ENCODE peak calls at places on chromosomes 16 and 17, in six cellular contexts. One of them, this sample, is unnamed.

GRCh38 chr17:74472890-74473289 is 6.5 kb downstream of the CD300A start:
- DNase-seq in fibroblast of the conjunctiva: no peak
- DNase-seq in activated T-helper 1 cell treated with anti-CD3 and anti-CD28 coated beads, Interleukin-2, amount 50 U/mL, for 16 hours: no peak
- DNase-seq in ACHN: no peak
- DNase-seq in dermis microvascular lymphatic vessel endothelial cell: no peak
- DNase-seq in T-helper 17 cell: no peak
- DNase-seq in this sample: no peak

GRCh38 chr17:28702752-28703150 is 8.9 kb downstream of the PROCA1 start:
- DNase-seq in fibroblast of the conjunctiva: no peak
- DNase-seq in activated T-helper 1 cell treated with anti-CD3 and anti-CD28 coated beads, Interleukin-2, amount 50 U/mL, for 16 hours: no peak
- DNase-seq in ACHN: no peak
- DNase-seq in dermis microvascular lymphatic vessel endothelial cell: no peak
- DNase-seq in T-helper 17 cell: no peak
- DNase-seq in this sample: no peak

GRCh38 chr16:55030944-55031343 is 100.3 kb downstream of the IRX5 start:
- DNase-seq in fibroblast of the conjunctiva: no peak
- DNase-seq in activated T-helper 1 cell treated with anti-CD3 and anti-CD28 coated beads, Interleukin-2, amount 50 U/mL, for 16 hours: no peak
- DNase-seq in ACHN: no peak
- DNase-seq in dermis microvascular lymphatic vessel endothelial cell: no peak
- DNase-seq in T-helper 17 cell: no peak
- DNase-seq in this sample: no peak

GRCh38 chr16:10619271-10619849 is 39.0 kb upstream of the EMP2 start:
- DNase-seq in fibroblast of the conjunctiva: no peak
- DNase-seq in activated T-helper 1 cell treated with anti-CD3 and anti-CD28 coated beads, Interleukin-2, amount 50 U/mL, for 16 hours: no peak
- DNase-seq in ACHN: peak; percentile 75
- DNase-seq in dermis microvascular lymphatic vessel endothelial cell: no peak
- DNase-seq in T-helper 17 cell: no peak
- DNase-seq in this sample: no peak

GRCh38 chr17:17648762-17649161 is 32.5 kb upstream of the RAI1 start:
- DNase-seq in fibroblast of the conjunctiva: no peak
- DNase-seq in activated T-helper 1 cell treated with anti-CD3 and anti-CD28 coated beads, Interleukin-2, amount 50 U/mL, for 16 hours: no peak
- DNase-seq in ACHN: no peak
- DNase-seq in dermis microvascular lymphatic vessel endothelial cell: no peak
- DNase-seq in T-helper 17 cell: no peak
- DNase-seq in this sample: no peak

GRCh38 chr17:280216-280615 is 72.4 kb downstream of the RPH3AL start:
- DNase-seq in fibroblast of the conjunctiva: no peak
- DNase-seq in activated T-helper 1 cell treated with anti-CD3 and anti-CD28 coated beads, Interleukin-2, amount 50 U/mL, for 16 hours: no peak
- DNase-seq in ACHN: no peak
- DNase-seq in dermis microvascular lymphatic vessel endothelial cell: peak; percentile 71
- DNase-seq in T-helper 17 cell: no peak
- DNase-seq in this sample: no peak

GRCh38 chr17:58710948-58711552 is 18.6 kb downstream of the RAD51C start:
- DNase-seq in fibroblast of the conjunctiva: peak; percentile 32
- DNase-seq in activated T-helper 1 cell treated with anti-CD3 and anti-CD28 coated beads, Interleukin-2, amount 50 U/mL, for 16 hours: no peak
- DNase-seq in ACHN: peak; percentile 69
- DNase-seq in dermis microvascular lymphatic vessel endothelial cell: peak; percentile 73
- DNase-seq in T-helper 17 cell: no peak
- DNase-seq in this sample: no peak

GRCh38 chr17:17922198-17922901 is 49.9 kb downstream of the TOM1L2 start:
- DNase-seq in fibroblast of the conjunctiva: no peak
- DNase-seq in activated T-helper 1 cell treated with anti-CD3 and anti-CD28 coated beads, Interleukin-2, amount 50 U/mL, for 16 hours: no peak
- DNase-seq in ACHN: no peak
- DNase-seq in dermis microvascular lymphatic vessel endothelial cell: no peak
- DNase-seq in T-helper 17 cell: no peak
- DNase-seq in this sample: no peak

GRCh38 chr17:44636562-44636961 is 19.7 kb upstream of the MEIOC start:
- DNase-seq in fibroblast of the conjunctiva: peak; percentile 52
- DNase-seq in activated T-helper 1 cell treated with anti-CD3 and anti-CD28 coated beads, Interleukin-2, amount 50 U/mL, for 16 hours: no peak
- DNase-seq in ACHN: peak; percentile 63
- DNase-seq in dermis microvascular lymphatic vessel endothelial cell: peak; percentile 41
- DNase-seq in T-helper 17 cell: no peak
- DNase-seq in this sample: no peak